ENCODE peak calls at places on chromosomes 6 and 20, in four cellular contexts. F is GM12891, D is K562, J is GM12878. V is an unnamed sample.

GRCh38 chr6:166542580-166542912 is 43.9 kb downstream of the RAMACL start:
- DNase-seq in F (no peak), D (no peak), J (no peak), V (no peak)

GRCh38 chr20:58546756-58547526 is 31.7 kb upstream of the APCDD1L start:
- DNase-seq in F (no peak), D (no peak), J (no peak), V (no peak)

GRCh38 chr6:17638212-17638611 is 38.1 kb downstream of the FAM8A1 start:
- DNase-seq in F (no peak), D (no peak), J (no peak), V (no peak)

GRCh38 chr6:109121411-109121810 is 26.1 kb downstream of the CEP57L1 start:
- DNase-seq in F (no peak), D (no peak), J (no peak), V (no peak)

GRCh38 chr6:142542704-142543233 is 241.0 kb downstream of the ADGRG6 start:
- DNase-seq in F (no peak), D (peak; percentile 21), J (no peak), V (no peak)

GRCh38 chr20:48635791-48636267 is 192.0 kb downstream of the PREX1 start:
- DNase-seq in F (peak; percentile 86), D (peak; percentile 83), J (no peak), V (peak; percentile 71)

GRCh38 chr6:153145591-153145990 is 14.5 kb upstream of the RGS17 start:
- DNase-seq in F (no peak), D (no peak), J (no peak), V (no peak)

GRCh38 chr6:111113731-111114438 is 26.6 kb downstream of the SLC16A10 start:
- DNase-seq in F (no peak), D (no peak), J (no peak), V (no peak)

GRCh38 chr6:82570083-82570482 is 206.5 kb downstream of the TPBG start:
- DNase-seq in F (no peak), D (no peak), J (no peak), V (no peak)

GRCh38 chr6:35759401-35759800 is 17.0 kb upstream of the CLPSL2 start:
- DNase-seq in F (no peak), D (no peak), J (no peak), V (no peak)

GRCh38 chr6:106250997-106251396 is 74.6 kb downstream of the ATG5 start:
- DNase-seq in F (no peak), D (no peak), J (no peak), V (no peak)

GRCh38 chr6:32154514-32155161 is 697 bp downstream of the PPT2 start:
- DNase-seq in F (peak; percentile 83), D (peak; percentile 83), J (no peak), V (peak; percentile 48)

GRCh38 chr20:40562031-40562430 is 127.0 kb downstream of the MAFB start:
- DNase-seq in F (no peak), D (peak; percentile 36), J (no peak), V (no peak)

GRCh38 chr6:53924277-53924676 is 129.5 kb downstream of the LRRC1 start:
- DNase-seq in F (no peak), D (no peak), J (no peak), V (no peak)

GRCh38 chr6:53922571-53922981 is 127.8 kb downstream of the LRRC1 start:
- DNase-seq in F (no peak), D (no peak), J (no peak), V (no peak)

GRCh38 chr6:53926505-53926904 is 131.7 kb downstream of the LRRC1 start:
- DNase-seq in F (no peak), D (no peak), J (no peak), V (no peak)

GRCh38 chr6:53925891-53926290 is 131.1 kb downstream of the LRRC1 start:
- DNase-seq in F (no peak), D (no peak), J (no peak), V (no peak)

DNA sequence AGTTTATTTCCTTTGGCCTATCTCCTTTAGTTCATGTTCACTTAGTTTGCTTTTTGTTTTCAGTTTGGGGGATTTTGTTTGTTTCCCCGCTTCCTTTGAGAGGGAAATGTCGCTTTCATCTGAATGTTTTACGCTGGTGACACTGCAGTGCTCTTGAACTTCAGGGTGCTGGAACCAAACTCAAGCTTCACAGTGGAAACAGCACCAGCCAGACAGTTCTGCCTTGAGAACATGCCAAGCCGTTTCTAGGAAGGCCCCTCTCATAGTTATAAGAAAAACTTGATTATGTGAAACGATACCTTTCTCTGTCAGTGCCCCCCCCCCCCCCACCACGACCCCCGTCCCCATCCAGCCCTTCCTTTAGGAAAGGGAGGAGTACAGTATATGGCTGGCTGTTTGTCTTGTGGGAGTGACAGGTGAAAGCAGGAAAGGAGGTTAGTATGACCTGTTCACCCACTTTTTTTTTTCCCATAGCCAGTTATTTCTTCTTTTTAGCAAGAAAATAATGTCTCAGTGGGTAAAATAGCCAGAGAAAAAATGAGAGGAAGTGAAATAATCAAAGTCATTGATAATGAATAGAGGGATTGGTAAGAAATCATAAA is 130.1 kb downstream of the LRRC1 start:
- DNase-seq in F (no peak), D (no peak), J (no peak), V (no peak)
- TF ChIP-seq SPI1 in F (no peak), D (no peak), J (no peak), V (no peak)

DNA sequence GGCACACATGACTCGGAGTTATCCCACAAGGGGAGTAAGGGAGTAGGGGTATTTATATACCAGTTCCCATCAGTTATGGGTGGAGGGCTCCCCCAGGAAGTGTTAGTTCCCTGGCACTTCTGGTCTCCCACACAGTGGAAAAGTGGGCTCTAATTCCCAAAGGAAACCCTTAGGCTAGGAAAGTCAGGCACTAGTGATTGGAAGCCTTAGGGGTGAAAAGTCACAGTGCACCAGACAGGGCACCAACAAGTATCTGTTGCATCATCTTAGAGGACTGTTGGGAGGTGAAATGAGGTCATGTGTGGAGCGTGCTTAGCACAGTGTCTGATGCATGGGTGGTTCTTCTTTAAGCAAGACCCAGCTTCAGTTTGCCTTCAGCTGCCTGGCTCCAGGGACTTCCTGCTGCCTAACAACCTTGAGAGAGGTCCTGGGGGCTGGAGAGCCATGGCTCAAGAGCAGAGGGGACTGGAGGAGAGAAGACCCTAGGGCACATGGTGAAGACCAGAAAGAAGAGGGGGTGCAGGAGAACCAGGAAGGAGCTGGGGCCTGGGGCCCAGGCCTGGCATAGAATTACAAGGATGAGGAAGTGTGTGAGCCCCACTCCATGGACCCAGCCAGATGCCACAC is 7.5 kb upstream of the FOXP4 start:
- DNase-seq in F (no peak), D (peak; percentile 39), J (no peak), V (peak; percentile 90)
- TF ChIP-seq SPI1 in F (no peak), D (no peak), J (peak; percentile 35), V (peak; percentile 90)

GRCh38 chr6:49515485-49516146 is 15.9 kb downstream of the GLYATL3 start:
- DNase-seq in F (no peak), D (no peak), J (no peak), V (no peak)
- TF ChIP-seq SPI1 in F (no peak), D (no peak), J (no peak), V (no peak)

GRCh38 chr20:32460231-32460630 is 102.1 kb downstream of the ASXL1 start:
- DNase-seq in F (no peak), D (no peak), J (no peak), V (no peak)
- TF ChIP-seq SPI1 in F (no peak), D (no peak), J (no peak), V (no peak)

DNA sequence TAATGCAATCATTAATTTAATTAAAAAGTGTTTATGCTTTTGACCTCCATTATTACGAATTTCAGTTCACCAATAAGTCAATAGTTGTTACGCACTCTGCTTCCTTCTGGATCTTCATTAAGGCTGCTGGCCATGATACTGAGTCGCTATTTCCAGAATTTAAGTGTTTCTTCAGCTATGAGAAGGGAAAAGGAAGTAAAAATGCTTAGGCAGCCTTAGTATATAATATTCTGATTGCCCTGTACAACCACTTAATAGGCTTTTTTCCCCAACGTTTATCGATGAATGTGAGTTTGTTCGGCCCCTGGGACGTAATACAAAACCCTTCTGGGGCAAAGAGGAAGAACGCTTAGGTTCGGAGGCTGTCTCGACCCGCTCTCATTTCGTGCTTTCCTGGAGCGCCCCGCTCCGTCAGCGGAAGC is 644 bp downstream of the OARD1 start:
- DNase-seq in F (no peak), D (no peak), J (peak; percentile 34), V (no peak)
- TF ChIP-seq SPI1 in F (no peak), D (no peak), J (no peak), V (no peak)

DNA sequence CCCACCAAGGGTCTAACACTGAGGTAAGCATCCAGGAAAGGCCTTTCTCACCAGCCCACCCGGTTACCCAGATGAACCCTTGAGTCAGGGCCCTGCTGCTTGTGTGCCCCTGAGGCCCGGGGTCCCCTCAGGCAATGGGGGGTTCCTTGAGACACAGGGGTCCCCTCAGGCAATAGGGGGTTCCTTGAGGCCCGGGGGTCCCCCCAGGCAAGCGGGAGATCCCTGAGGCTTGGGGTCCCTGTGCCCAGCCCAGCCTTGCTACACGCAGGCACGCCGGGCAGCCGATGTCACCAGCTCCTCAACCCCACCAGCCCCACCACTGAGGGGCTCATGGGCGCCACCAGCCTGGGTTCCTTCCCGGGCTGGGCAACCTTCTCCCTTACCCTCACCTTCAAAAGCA is 247.2 kb downstream of the TTLL2 start:
- DNase-seq in F (no peak), D (no peak), J (no peak), V (no peak)
- TF ChIP-seq SPI1 in F (no peak), D (no peak), J (no peak), V (no peak)

GRCh38 chr6:96923871-96924493 is 546 bp upstream of the KLHL32 start:
- DNase-seq in F (no peak), D (no peak), J (no peak), V (no peak)
- TF ChIP-seq SPI1 in F (no peak), D (no peak), J (no peak), V (no peak)

GRCh38 chr20:50876816-50877215 is 54.4 kb downstream of the ADNP start:
- DNase-seq in F (no peak), D (no peak), J (no peak), V (no peak)

GRCh38 chr20:50874758-50875665 is 56.2 kb downstream of the ADNP start:
- DNase-seq in F (no peak), D (no peak), J (no peak), V (no peak)

GRCh38 chr20:50876063-50876685 is 55.1 kb downstream of the ADNP start:
- DNase-seq in F (no peak), D (no peak), J (no peak), V (no peak)

GRCh38 chr20:50879649-50880550 is 51.3 kb downstream of the ADNP start:
- DNase-seq in F (no peak), D (no peak), J (no peak), V (no peak)

GRCh38 chr20:50877232-50877631 is 54.0 kb downstream of the ADNP start:
- DNase-seq in F (no peak), D (no peak), J (no peak), V (no peak)
- TF ChIP-seq SPI1 in F (no peak), D (no peak), J (no peak), V (no peak)

DNA sequence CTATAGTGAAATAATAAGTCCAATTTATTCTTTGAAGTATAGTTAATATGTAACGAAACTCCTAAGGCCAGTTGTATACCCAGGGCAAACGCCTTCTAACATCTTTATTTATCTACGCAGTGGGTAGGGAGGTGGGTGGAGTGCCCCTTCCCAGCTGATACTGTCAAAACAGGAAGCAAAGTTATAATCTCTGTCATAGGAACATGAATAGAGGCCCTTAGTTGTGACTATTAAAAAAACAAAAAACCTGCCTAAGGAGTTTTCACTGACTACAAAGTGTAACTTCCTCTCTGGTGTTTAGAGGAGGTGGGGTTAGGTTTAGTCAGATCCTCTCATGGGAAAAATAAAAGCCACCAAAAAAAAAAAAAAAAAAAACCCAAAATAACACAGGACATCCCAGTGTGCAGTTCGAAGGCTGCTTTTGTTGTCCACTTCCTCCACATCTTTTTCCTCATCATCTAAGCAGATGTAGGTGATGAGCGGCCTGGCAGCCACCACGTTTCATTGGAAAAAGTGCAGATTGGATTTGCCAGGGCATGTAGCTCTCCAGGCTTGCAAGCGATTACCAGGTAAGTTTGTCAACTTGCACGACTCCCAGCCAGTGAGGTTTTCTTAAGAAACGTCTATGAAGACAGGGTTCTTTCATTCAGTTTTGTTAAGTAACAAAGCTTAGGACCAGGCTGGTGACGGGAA is 58.7 kb downstream of the UTRN start:
- DNase-seq in F (no peak), D (no peak), J (peak; percentile 69), V (no peak)
- TF ChIP-seq SPI1 in F (peak; percentile 62), D (peak; percentile 22), J (peak; percentile 58), V (peak; percentile 64)